ENCODE peak calls at places on chromosomes 16 and 17, in five cellular contexts. W is PC-3, I is OCI-LY7, P is HCT116, N is hepatocyte. K is an unnamed sample.

GRCh38 chr16:1762879-1763520 is 8.3 kb downstream of the NME3 start:
- DNase-seq in N (no peak), I (no peak), W (no peak), P (no peak), K (no peak)

GRCh38 chr16:3157229-3158013 is 22.6 kb downstream of the ZNF213 start:
- DNase-seq in W (peak; percentile 94), P (peak; percentile 90), N (peak; percentile 89), I (peak; percentile 21), K (no peak)

GRCh38 chr16:12461201-12461600 is 342.5 kb downstream of the CPPED1 start:
- DNase-seq in I (no peak), N (no peak), P (no peak), W (no peak), K (no peak)

GRCh38 chr17:38921756-38922411 is 3.5 kb upstream of the LASP1NB start:
- DNase-seq in N (no peak), W (no peak), I (no peak), P (no peak), K (no peak)

GRCh38 chr17:80889231-80889896 is 102.3 kb upstream of the CHMP6 start:
- DNase-seq in N (no peak), W (no peak), P (no peak), I (no peak), K (no peak)

GRCh38 chr16:15427648-15428239 is 6.6 kb upstream of the BMERB1 start:
- DNase-seq in I (peak; percentile 63), W (peak; percentile 68), N (peak; percentile 57), P (peak; percentile 50), K (no peak)

GRCh38 chr17:27241346-27241946 is 52.5 kb upstream of the WSB1 start:
- DNase-seq in P (peak; percentile 41), N (peak; percentile 71), W (peak; percentile 95), I (no peak), K (no peak)

GRCh38 chr16:31228206-31228605 is 11.3 kb upstream of the PYDC1 start:
- DNase-seq in I (no peak), N (no peak), P (no peak), W (no peak), K (no peak)

GRCh38 chr16:12612598-12613101 is 191.0 kb downstream of the CPPED1 start:
- DNase-seq in N (peak; percentile 74), P (peak; percentile 93), I (no peak), W (peak; percentile 75), K (no peak)

GRCh38 chr16:89326721-89327120 is 109.2 kb downstream of the ZNF778 start:
- DNase-seq in N (no peak), W (no peak), P (no peak), I (no peak), K (no peak)

GRCh38 chr16:5510819-5511370 is 413.3 kb upstream of the EEF2KMT start:
- DNase-seq in I (no peak), P (no peak), W (no peak), N (no peak), K (no peak)

GRCh38 chr17:16181581-16181980 is 33.8 kb downstream of the NCOR1 start:
- DNase-seq in I (no peak), W (peak; percentile 40), P (no peak), N (no peak), K (no peak)

GRCh38 chr17:9360610-9361571 is 214.7 kb downstream of the STX8 start:
- DNase-seq in W (peak; percentile 5), I (no peak), P (no peak), N (peak; percentile 75), K (no peak)

GRCh38 chr16:683396-684066 is 603 bp downstream of the JMJD8 start:
- DNase-seq in P (no peak), I (no peak), W (no peak), N (peak; percentile 43), K (no peak)
- TF ChIP-seq EZH2phosphoT487 in P (no peak), I (no peak), W (no peak), N (no peak), K (no peak)

GRCh38 chr17:2371183-2372130 is 29.4 kb downstream of the MNT start:
- DNase-seq in P (no peak), I (no peak), N (no peak), W (no peak), K (no peak)

GRCh38 chr17:2369039-2369438 is 31.7 kb downstream of the SGSM2 start:
- DNase-seq in W (no peak), I (no peak), N (no peak), P (no peak), K (no peak)

GRCh38 chr17:2368383-2368782 is 31.1 kb downstream of the SGSM2 start:
- DNase-seq in N (no peak), P (no peak), W (no peak), I (no peak), K (no peak)

GRCh38 chr17:2370211-2370589 is 30.7 kb downstream of the MNT start:
- DNase-seq in P (no peak), W (no peak), N (no peak), I (no peak), K (no peak)

DNA sequence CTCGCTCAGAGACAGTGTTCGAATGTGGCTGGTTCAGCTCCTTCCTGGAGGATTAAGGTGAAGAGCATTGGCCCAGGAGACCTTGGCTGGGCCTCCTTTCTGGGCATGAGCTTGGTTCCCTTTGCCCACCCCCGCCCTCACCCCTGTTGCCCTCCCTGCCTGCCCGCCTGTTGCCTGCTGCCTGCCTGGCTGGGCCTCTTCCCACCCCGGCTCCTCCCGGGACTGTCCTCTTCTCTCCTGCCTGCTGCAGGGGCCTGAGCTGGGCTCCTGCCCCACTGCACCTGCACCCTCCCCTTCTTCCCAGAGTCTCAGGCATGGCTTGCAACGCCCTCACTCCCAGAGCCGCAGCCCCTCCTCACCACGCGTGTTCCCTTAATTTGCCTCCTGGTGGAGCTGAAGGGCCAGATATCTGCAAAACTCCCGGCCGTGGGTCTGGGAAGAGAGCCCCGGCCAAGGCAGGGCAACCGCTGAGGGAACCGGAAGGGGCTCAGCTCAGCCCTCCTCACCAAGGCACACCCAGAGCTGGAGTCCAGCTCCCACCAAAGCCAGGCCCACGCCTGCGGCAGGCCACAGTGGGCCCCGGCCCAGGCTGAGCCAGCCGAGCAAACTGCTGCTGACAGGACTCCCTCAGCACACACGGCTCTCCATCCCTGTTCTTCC is 31.2 kb downstream of the MNT start:
- DNase-seq in P (no peak), N (no peak), W (no peak), I (peak; percentile 28), K (no peak)
- TF ChIP-seq EZH2phosphoT487 in P (no peak), N (no peak), W (no peak), I (no peak), K (no peak)

GRCh38 chr17:35051579-35052239 is 11.8 kb downstream of the RFFL start:
- DNase-seq in I (no peak), P (no peak), N (peak; percentile 24), W (no peak), K (peak; percentile 33)
- TF ChIP-seq EZH2phosphoT487 in I (no peak), P (no peak), N (no peak), W (no peak), K (no peak)

GRCh38 chr17:67187927-67188326 is 57.1 kb downstream of the HELZ start:
- DNase-seq in I (no peak), W (no peak), P (no peak), N (no peak), K (no peak)

GRCh38 chr17:67181825-67182224 is 63.2 kb downstream of the HELZ start:
- DNase-seq in I (no peak), P (no peak), N (no peak), W (no peak), K (no peak)

GRCh38 chr17:67183531-67183930 is 61.5 kb downstream of the HELZ start:
- DNase-seq in I (no peak), W (no peak), P (no peak), N (no peak), K (no peak)

GRCh38 chr17:67186782-67187181 is 58.2 kb downstream of the HELZ start:
- DNase-seq in W (no peak), N (no peak), P (no peak), I (no peak), K (no peak)
- TF ChIP-seq EZH2phosphoT487 in W (no peak), N (no peak), P (no peak), I (no peak), K (no peak)

GRCh38 chr16:49491736-49492089 is 118.1 kb downstream of the C16orf78 start:
- DNase-seq in P (peak; percentile 15), W (peak; percentile 20), I (no peak), N (no peak), K (peak; percentile 52)
- TF ChIP-seq EZH2phosphoT487 in P (no peak), W (no peak), I (no peak), N (no peak), K (no peak)

GRCh38 chr17:83189013-83189672 is 109.7 kb downstream of the METRNL start:
- DNase-seq in W (no peak), P (no peak), N (no peak), I (no peak), K (no peak)

GRCh38 chr17:83191388-83192160 is 112.2 kb downstream of the METRNL start:
- DNase-seq in W (no peak), N (no peak), P (no peak), I (no peak), K (no peak)

GRCh38 chr17:83190601-83191387 is 111.4 kb downstream of the METRNL start:
- DNase-seq in I (no peak), N (no peak), P (no peak), W (no peak), K (no peak)

GRCh38 chr17:83187782-83188311 is 108.4 kb downstream of the METRNL start:
- DNase-seq in W (no peak), N (no peak), I (no peak), P (no peak), K (no peak)

DNA sequence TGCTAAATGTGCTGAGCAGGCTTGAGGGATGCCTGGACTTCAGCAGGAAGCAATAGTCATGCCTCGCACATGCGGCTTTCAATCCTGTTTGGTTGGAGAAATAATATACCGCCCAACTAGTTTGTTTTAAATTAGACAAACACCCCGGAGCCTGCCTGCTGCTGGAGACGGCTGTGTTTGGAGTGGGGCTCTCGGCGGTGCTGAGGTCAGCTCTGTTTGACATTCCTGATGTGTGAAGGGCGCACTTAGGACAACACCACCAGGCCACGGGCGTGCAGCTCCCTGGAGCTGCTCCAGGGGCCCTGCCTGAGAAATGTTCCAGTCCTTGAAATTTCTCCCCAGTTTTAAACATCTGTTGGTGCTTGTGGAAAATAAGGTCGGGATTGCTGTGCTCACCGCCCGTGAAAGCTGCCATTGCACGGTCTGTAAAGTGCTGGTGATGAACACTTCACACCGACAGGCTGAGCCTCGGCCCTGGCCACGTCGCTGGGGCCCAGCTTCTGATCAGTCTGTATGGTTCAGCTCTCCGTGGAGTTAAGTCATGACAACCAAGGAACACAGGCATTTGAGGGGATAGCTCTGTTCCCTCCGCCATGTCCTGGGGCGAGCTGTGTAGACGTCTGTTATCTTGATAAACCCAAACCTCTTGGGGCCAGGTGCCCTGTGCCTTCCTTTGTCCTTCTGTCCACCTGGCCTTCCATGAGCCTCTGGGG is 110.4 kb downstream of the METRNL start:
- DNase-seq in I (no peak), W (no peak), P (no peak), N (peak; percentile 58), K (no peak)
- TF ChIP-seq EZH2phosphoT487 in I (no peak), W (no peak), P (no peak), N (no peak), K (no peak)

GRCh38 chr17:73142763-73143395 is 21.9 kb upstream of the SSTR2 start:
- DNase-seq in P (no peak), I (no peak), W (peak; percentile 55), N (no peak), K (no peak)
- TF ChIP-seq EZH2phosphoT487 in P (no peak), I (no peak), W (no peak), N (no peak), K (no peak)